ENCODE peak calls at places on chromosomes 6 and 20, in ten cellular contexts. One of them, this sample, is unnamed.

GRCh38 chr6:17469006-17469972 is 75.9 kb downstream of the CAP2 start:
- DNase-seq in GM12865: no peak
- DNase-seq in suprapubic skin: no peak
- DNase-seq in H9: no peak
- DNase-seq in lower lobe of right lung: no peak
- DNase-seq in activated B cell treated with CpG ODN at 0.5 μM for 24 hours: no peak
- DNase-seq in fibroblast of lung: no peak
- DNase-seq in nephron progenitor cell: no peak
- DNase-seq in heart left ventricle: no peak
- DNase-seq in heart right ventricle: no peak
- DNase-seq in this sample: no peak

GRCh38 chr6:99905209-99906106 is 88.6 kb downstream of the MCHR2 start:
- DNase-seq in lower lobe of right lung: no peak
- DNase-seq in heart left ventricle: no peak
- DNase-seq in H9: no peak
- DNase-seq in fibroblast of lung: peak; percentile 36
- DNase-seq in activated B cell treated with CpG ODN at 0.5 μM for 24 hours: no peak
- DNase-seq in suprapubic skin: no peak
- DNase-seq in GM12865: peak; percentile 50
- DNase-seq in heart right ventricle: no peak
- DNase-seq in nephron progenitor cell: peak; percentile 11
- DNase-seq in this sample: no peak

GRCh38 chr6:6709106-6709505 is 120.6 kb downstream of the LY86 start:
- DNase-seq in suprapubic skin: no peak
- DNase-seq in fibroblast of lung: no peak
- DNase-seq in heart left ventricle: no peak
- DNase-seq in heart right ventricle: no peak
- DNase-seq in activated B cell treated with CpG ODN at 0.5 μM for 24 hours: no peak
- DNase-seq in GM12865: no peak
- DNase-seq in H9: no peak
- DNase-seq in lower lobe of right lung: no peak
- DNase-seq in nephron progenitor cell: no peak
- DNase-seq in this sample: no peak

GRCh38 chr6:95117236-95117635 is 460.1 kb upstream of the MANEA start:
- DNase-seq in GM12865: no peak
- DNase-seq in suprapubic skin: no peak
- DNase-seq in fibroblast of lung: no peak
- DNase-seq in heart left ventricle: no peak
- DNase-seq in lower lobe of right lung: no peak
- DNase-seq in H9: no peak
- DNase-seq in nephron progenitor cell: no peak
- DNase-seq in heart right ventricle: no peak
- DNase-seq in activated B cell treated with CpG ODN at 0.5 μM for 24 hours: no peak
- DNase-seq in this sample: no peak

GRCh38 chr20:56817780-56818675 is 188.9 kb downstream of the TFAP2C start:
- DNase-seq in heart right ventricle: no peak
- DNase-seq in suprapubic skin: no peak
- DNase-seq in GM12865: no peak
- DNase-seq in fibroblast of lung: no peak
- DNase-seq in nephron progenitor cell: no peak
- DNase-seq in heart left ventricle: no peak
- DNase-seq in H9: no peak
- DNase-seq in lower lobe of right lung: no peak
- DNase-seq in activated B cell treated with CpG ODN at 0.5 μM for 24 hours: no peak
- DNase-seq in this sample: no peak

GRCh38 chr6:118963003-118963402 is 28.0 kb upstream of the MCM9 start:
- DNase-seq in fibroblast of lung: peak; percentile 13
- DNase-seq in lower lobe of right lung: no peak
- DNase-seq in H9: no peak
- DNase-seq in heart right ventricle: no peak
- DNase-seq in heart left ventricle: no peak
- DNase-seq in activated B cell treated with CpG ODN at 0.5 μM for 24 hours: no peak
- DNase-seq in GM12865: no peak
- DNase-seq in suprapubic skin: no peak
- DNase-seq in nephron progenitor cell: no peak
- DNase-seq in this sample: no peak

GRCh38 chr20:46751856-46752255 is 42.4 kb downstream of the SLC2A10 start:
- DNase-seq in suprapubic skin: no peak
- DNase-seq in nephron progenitor cell: no peak
- DNase-seq in H9: no peak
- DNase-seq in GM12865: no peak
- DNase-seq in heart right ventricle: no peak
- DNase-seq in fibroblast of lung: no peak
- DNase-seq in heart left ventricle: no peak
- DNase-seq in lower lobe of right lung: no peak
- DNase-seq in activated B cell treated with CpG ODN at 0.5 μM for 24 hours: no peak
- DNase-seq in this sample: no peak

GRCh38 chr20:38764563-38765355 is 16.5 kb downstream of the ACTR5 start:
- DNase-seq in heart right ventricle: no peak
- DNase-seq in fibroblast of lung: peak; percentile 89
- DNase-seq in GM12865: no peak
- DNase-seq in nephron progenitor cell: no peak
- DNase-seq in H9: no peak
- DNase-seq in activated B cell treated with CpG ODN at 0.5 μM for 24 hours: no peak
- DNase-seq in lower lobe of right lung: no peak
- DNase-seq in heart left ventricle: no peak
- DNase-seq in suprapubic skin: no peak
- DNase-seq in this sample: no peak

GRCh38 chr6:49462071-49462470 is 982 bp downstream of the MMUT start:
- DNase-seq in nephron progenitor cell: no peak
- DNase-seq in suprapubic skin: no peak
- DNase-seq in GM12865: no peak
- DNase-seq in activated B cell treated with CpG ODN at 0.5 μM for 24 hours: no peak
- DNase-seq in heart right ventricle: no peak
- DNase-seq in H9: no peak
- DNase-seq in lower lobe of right lung: no peak
- DNase-seq in fibroblast of lung: peak; percentile 19
- DNase-seq in heart left ventricle: no peak
- DNase-seq in this sample: no peak

GRCh38 chr6:79257381-79258205 is 23.1 kb upstream of the HMGN3 start:
- DNase-seq in activated B cell treated with CpG ODN at 0.5 μM for 24 hours: no peak
- DNase-seq in H9: no peak
- DNase-seq in GM12865: no peak
- DNase-seq in heart left ventricle: no peak
- DNase-seq in fibroblast of lung: peak; percentile 68
- DNase-seq in heart right ventricle: no peak
- DNase-seq in suprapubic skin: no peak
- DNase-seq in nephron progenitor cell: no peak
- DNase-seq in lower lobe of right lung: no peak
- DNase-seq in this sample: no peak

GRCh38 chr6:21436625-21437024 is 156.9 kb upstream of the SOX4 start:
- DNase-seq in heart left ventricle: no peak
- DNase-seq in activated B cell treated with CpG ODN at 0.5 μM for 24 hours: no peak
- DNase-seq in suprapubic skin: no peak
- DNase-seq in GM12865: no peak
- DNase-seq in fibroblast of lung: no peak
- DNase-seq in H9: no peak
- DNase-seq in nephron progenitor cell: no peak
- DNase-seq in heart right ventricle: no peak
- DNase-seq in lower lobe of right lung: peak; percentile 58
- DNase-seq in this sample: peak; percentile 17

GRCh38 chr20:38043512-38044300 is 10.2 kb downstream of the RPRD1B start:
- DNase-seq in H9: no peak
- DNase-seq in lower lobe of right lung: no peak
- DNase-seq in nephron progenitor cell: no peak
- DNase-seq in fibroblast of lung: peak; percentile 91
- DNase-seq in heart left ventricle: no peak
- DNase-seq in activated B cell treated with CpG ODN at 0.5 μM for 24 hours: no peak
- DNase-seq in GM12865: no peak
- DNase-seq in heart right ventricle: no peak
- DNase-seq in suprapubic skin: no peak
- DNase-seq in this sample: no peak

GRCh38 chr6:16224409-16224808 is 14.0 kb upstream of the GMPR start:
- DNase-seq in nephron progenitor cell: no peak
- DNase-seq in fibroblast of lung: no peak
- DNase-seq in heart left ventricle: no peak
- DNase-seq in lower lobe of right lung: no peak
- DNase-seq in heart right ventricle: no peak
- DNase-seq in activated B cell treated with CpG ODN at 0.5 μM for 24 hours: no peak
- DNase-seq in GM12865: no peak
- DNase-seq in H9: no peak
- DNase-seq in suprapubic skin: no peak
- DNase-seq in this sample: no peak

GRCh38 chr20:2133318-2134183 is 31.9 kb downstream of the STK35 start:
- DNase-seq in lower lobe of right lung: no peak
- DNase-seq in suprapubic skin: no peak
- DNase-seq in GM12865: no peak
- DNase-seq in heart right ventricle: no peak
- DNase-seq in H9: no peak
- DNase-seq in activated B cell treated with CpG ODN at 0.5 μM for 24 hours: no peak
- DNase-seq in nephron progenitor cell: no peak
- DNase-seq in heart left ventricle: no peak
- DNase-seq in fibroblast of lung: peak; percentile 84
- DNase-seq in this sample: no peak

GRCh38 chr20:22559711-22560305 is 24.6 kb downstream of the FOXA2 start:
- DNase-seq in heart right ventricle: no peak
- DNase-seq in H9: no peak
- DNase-seq in fibroblast of lung: no peak
- DNase-seq in nephron progenitor cell: no peak
- DNase-seq in GM12865: no peak
- DNase-seq in activated B cell treated with CpG ODN at 0.5 μM for 24 hours: no peak
- DNase-seq in suprapubic skin: no peak
- DNase-seq in lower lobe of right lung: no peak
- DNase-seq in heart left ventricle: no peak
- DNase-seq in this sample: no peak

GRCh38 chr20:32285621-32286334 is 8.3 kb downstream of the KIF3B start:
- DNase-seq in heart right ventricle: peak; percentile 12
- DNase-seq in heart left ventricle: peak; percentile 13
- DNase-seq in lower lobe of right lung: no peak
- DNase-seq in H9: no peak
- DNase-seq in suprapubic skin: no peak
- DNase-seq in nephron progenitor cell: no peak
- DNase-seq in fibroblast of lung: peak; percentile 36
- DNase-seq in activated B cell treated with CpG ODN at 0.5 μM for 24 hours: no peak
- DNase-seq in GM12865: peak; percentile 82
- DNase-seq in this sample: no peak

GRCh38 chr20:31835977-31836852 is 9.2 kb downstream of the FOXS1 start:
- DNase-seq in H9: no peak
- DNase-seq in lower lobe of right lung: peak; percentile 73
- DNase-seq in heart right ventricle: peak; percentile 86
- DNase-seq in fibroblast of lung: peak; percentile 95
- DNase-seq in activated B cell treated with CpG ODN at 0.5 μM for 24 hours: peak; percentile 29
- DNase-seq in heart left ventricle: peak; percentile 87
- DNase-seq in GM12865: peak; percentile 76
- DNase-seq in suprapubic skin: no peak
- DNase-seq in nephron progenitor cell: no peak
- DNase-seq in this sample: no peak

GRCh38 chr20:58429303-58429702 is 40.3 kb downstream of the VAPB start:
- DNase-seq in fibroblast of lung: no peak
- DNase-seq in H9: no peak
- DNase-seq in activated B cell treated with CpG ODN at 0.5 μM for 24 hours: no peak
- DNase-seq in nephron progenitor cell: no peak
- DNase-seq in lower lobe of right lung: no peak
- DNase-seq in GM12865: no peak
- DNase-seq in suprapubic skin: no peak
- DNase-seq in heart left ventricle: no peak
- DNase-seq in heart right ventricle: no peak
- DNase-seq in this sample: no peak

DNA sequence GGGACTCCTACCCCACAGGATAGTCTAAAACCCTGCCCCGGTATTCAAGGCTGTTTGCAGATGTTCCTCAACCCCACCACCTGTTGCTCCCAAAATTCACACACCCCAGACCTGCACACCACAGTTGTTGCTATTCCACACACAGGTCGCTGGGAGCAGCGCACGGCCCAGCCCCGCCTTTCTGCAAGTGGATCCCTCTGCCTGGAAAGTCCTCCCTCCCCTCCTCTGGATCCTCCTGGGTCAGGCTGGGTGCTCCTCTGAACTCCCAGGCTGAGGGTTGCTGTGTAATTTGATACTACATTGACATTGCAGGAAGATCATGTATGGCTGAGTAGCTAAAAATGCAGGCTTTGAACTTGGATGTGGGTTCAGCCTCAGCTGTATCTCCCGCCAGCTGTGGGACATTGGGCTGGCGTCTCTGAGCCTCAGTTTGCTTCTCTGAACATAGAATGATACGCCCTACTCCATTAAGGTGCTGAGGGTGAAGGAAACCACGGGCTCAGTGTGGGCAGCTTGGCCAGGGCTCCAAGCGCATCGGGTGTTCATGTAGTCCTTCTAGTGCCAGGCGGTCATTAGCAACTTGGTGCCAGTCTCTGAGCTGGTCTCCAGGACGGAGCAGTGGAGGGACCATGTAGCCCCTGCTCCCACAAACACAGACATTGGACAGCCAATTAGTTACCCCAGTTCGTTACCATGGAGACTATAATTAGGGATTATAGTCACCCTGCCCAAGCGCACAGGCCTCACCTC is 13.9 kb upstream of the CCN5 start:
- DNase-seq in fibroblast of lung: no peak
- DNase-seq in GM12865: no peak
- DNase-seq in nephron progenitor cell: peak; percentile 33
- DNase-seq in lower lobe of right lung: no peak
- DNase-seq in suprapubic skin: no peak
- DNase-seq in heart right ventricle: no peak
- DNase-seq in activated B cell treated with CpG ODN at 0.5 μM for 24 hours: no peak
- DNase-seq in H9: peak; percentile 77
- DNase-seq in heart left ventricle: no peak
- DNase-seq in this sample: no peak
- TF ChIP-seq CTCF in fibroblast of lung: no peak
- TF ChIP-seq CTCF in GM12865: no peak
- TF ChIP-seq CTCF in nephron progenitor cell: no peak
- TF ChIP-seq CTCF in lower lobe of right lung: no peak
- TF ChIP-seq CTCF in suprapubic skin: no peak
- TF ChIP-seq CTCF in heart right ventricle: no peak
- TF ChIP-seq CTCF in activated B cell treated with CpG ODN at 0.5 μM for 24 hours: no peak
- TF ChIP-seq CTCF in H9: peak; percentile 14
- TF ChIP-seq CTCF in heart left ventricle: no peak
- TF ChIP-seq CTCF in this sample: no peak

GRCh38 chr20:61516398-61517208 is 264.5 kb downstream of the CDH4 start:
- DNase-seq in H9: no peak
- DNase-seq in fibroblast of lung: peak; percentile 49
- DNase-seq in nephron progenitor cell: no peak
- DNase-seq in heart right ventricle: peak; percentile 40
- DNase-seq in heart left ventricle: peak; percentile 29
- DNase-seq in activated B cell treated with CpG ODN at 0.5 μM for 24 hours: no peak
- DNase-seq in lower lobe of right lung: no peak
- DNase-seq in GM12865: no peak
- DNase-seq in suprapubic skin: no peak
- DNase-seq in this sample: no peak
- TF ChIP-seq CTCF in H9: no peak
- TF ChIP-seq CTCF in fibroblast of lung: peak; percentile 8
- TF ChIP-seq CTCF in nephron progenitor cell: no peak
- TF ChIP-seq CTCF in heart right ventricle: no peak
- TF ChIP-seq CTCF in heart left ventricle: no peak
- TF ChIP-seq CTCF in activated B cell treated with CpG ODN at 0.5 μM for 24 hours: no peak
- TF ChIP-seq CTCF in lower lobe of right lung: no peak
- TF ChIP-seq CTCF in GM12865: no peak
- TF ChIP-seq CTCF in suprapubic skin: no peak
- TF ChIP-seq CTCF in this sample: no peak

GRCh38 chr6:135088818-135089809 is 34.5 kb upstream of the HBS1L start:
- DNase-seq in suprapubic skin: no peak
- DNase-seq in GM12865: peak; percentile 84
- DNase-seq in H9: no peak
- DNase-seq in heart right ventricle: no peak
- DNase-seq in nephron progenitor cell: no peak
- DNase-seq in fibroblast of lung: peak; percentile 73
- DNase-seq in activated B cell treated with CpG ODN at 0.5 μM for 24 hours: no peak
- DNase-seq in heart left ventricle: no peak
- DNase-seq in lower lobe of right lung: no peak
- DNase-seq in this sample: no peak
- TF ChIP-seq CTCF in suprapubic skin: peak; percentile 6
- TF ChIP-seq CTCF in GM12865: peak; percentile 37
- TF ChIP-seq CTCF in H9: peak; percentile 68
- TF ChIP-seq CTCF in heart right ventricle: no peak
- TF ChIP-seq CTCF in nephron progenitor cell: peak; percentile 41
- TF ChIP-seq CTCF in fibroblast of lung: peak; percentile 51
- TF ChIP-seq CTCF in activated B cell treated with CpG ODN at 0.5 μM for 24 hours: no peak
- TF ChIP-seq CTCF in heart left ventricle: peak; percentile 9
- TF ChIP-seq CTCF in lower lobe of right lung: peak; percentile 44
- TF ChIP-seq CTCF in this sample: peak; percentile 71

GRCh38 chr6:53240139-53240538 is 91.5 kb upstream of the GCM1 start:
- DNase-seq in heart right ventricle: no peak
- DNase-seq in lower lobe of right lung: no peak
- DNase-seq in nephron progenitor cell: no peak
- DNase-seq in heart left ventricle: no peak
- DNase-seq in H9: no peak
- DNase-seq in GM12865: no peak
- DNase-seq in suprapubic skin: no peak
- DNase-seq in fibroblast of lung: no peak
- DNase-seq in activated B cell treated with CpG ODN at 0.5 μM for 24 hours: no peak
- DNase-seq in this sample: no peak
- TF ChIP-seq CTCF in heart right ventricle: no peak
- TF ChIP-seq CTCF in lower lobe of right lung: no peak
- TF ChIP-seq CTCF in nephron progenitor cell: no peak
- TF ChIP-seq CTCF in heart left ventricle: no peak
- TF ChIP-seq CTCF in H9: no peak
- TF ChIP-seq CTCF in GM12865: no peak
- TF ChIP-seq CTCF in suprapubic skin: no peak
- TF ChIP-seq CTCF in fibroblast of lung: no peak
- TF ChIP-seq CTCF in activated B cell treated with CpG ODN at 0.5 μM for 24 hours: no peak
- TF ChIP-seq CTCF in this sample: no peak